ENCODE peak calls at places on chromosomes 11 and 22, in ten cellular contexts. One of them, this sample, is unnamed.

GRCh38 chr11:69512136-69512535 is 30.7 kb downstream of the LINC01488 start:
- DNase-seq in brain microvascular endothelial cell: no peak
- DNase-seq in mucosa of descending colon: no peak
- DNase-seq in dorsolateral prefrontal cortex: no peak
- DNase-seq in cardiac fibroblast: no peak
- DNase-seq in AG04450: no peak
- DNase-seq in GM13977: no peak
- DNase-seq in heart left ventricle: no peak
- DNase-seq in breast epithelium: no peak
- DNase-seq in fibroblast of pulmonary artery: no peak
- DNase-seq in this sample: no peak

GRCh38 chr11:36509265-36509664 is 807 bp downstream of the TRAF6 start:
- DNase-seq in fibroblast of pulmonary artery: peak
- DNase-seq in GM13977: no peak
- DNase-seq in dorsolateral prefrontal cortex: no peak
- DNase-seq in mucosa of descending colon: no peak
- DNase-seq in brain microvascular endothelial cell: peak
- DNase-seq in breast epithelium: no peak
- DNase-seq in heart left ventricle: no peak
- DNase-seq in AG04450: no peak
- DNase-seq in cardiac fibroblast: peak
- DNase-seq in this sample: no peak

GRCh38 chr22:20393705-20394476 is at the start of gene ZNF74:
- DNase-seq in fibroblast of pulmonary artery: peak
- DNase-seq in GM13977: peak
- DNase-seq in mucosa of descending colon: peak
- DNase-seq in heart left ventricle: peak
- DNase-seq in breast epithelium: peak
- DNase-seq in brain microvascular endothelial cell: peak
- DNase-seq in dorsolateral prefrontal cortex: peak
- DNase-seq in cardiac fibroblast: peak
- DNase-seq in AG04450: peak
- DNase-seq in this sample: peak

GRCh38 chr22:25564979-25565677 is 653 bp downstream of the GRK3 start:
- DNase-seq in GM13977: no peak
- DNase-seq in heart left ventricle: peak
- DNase-seq in AG04450: no peak
- DNase-seq in dorsolateral prefrontal cortex: no peak
- DNase-seq in fibroblast of pulmonary artery: no peak
- DNase-seq in mucosa of descending colon: peak
- DNase-seq in breast epithelium: peak
- DNase-seq in brain microvascular endothelial cell: no peak
- DNase-seq in cardiac fibroblast: peak
- DNase-seq in this sample: peak

GRCh38 chr22:43423046-43423445 is 11.2 kb downstream of the MPPED1 start:
- DNase-seq in breast epithelium: no peak
- DNase-seq in GM13977: no peak
- DNase-seq in cardiac fibroblast: no peak
- DNase-seq in AG04450: no peak
- DNase-seq in dorsolateral prefrontal cortex: no peak
- DNase-seq in brain microvascular endothelial cell: no peak
- DNase-seq in fibroblast of pulmonary artery: no peak
- DNase-seq in heart left ventricle: no peak
- DNase-seq in mucosa of descending colon: peak
- DNase-seq in this sample: no peak

GRCh38 chr11:10943968-10944367 is 86.1 kb upstream of the ZBED5 start:
- DNase-seq in GM13977: no peak
- DNase-seq in cardiac fibroblast: no peak
- DNase-seq in brain microvascular endothelial cell: peak
- DNase-seq in heart left ventricle: no peak
- DNase-seq in breast epithelium: no peak
- DNase-seq in dorsolateral prefrontal cortex: no peak
- DNase-seq in fibroblast of pulmonary artery: peak
- DNase-seq in mucosa of descending colon: no peak
- DNase-seq in AG04450: peak
- DNase-seq in this sample: no peak

GRCh38 chr11:60169264-60169915 is 13.5 kb downstream of the MS4A6A start:
- DNase-seq in AG04450: no peak
- DNase-seq in breast epithelium: no peak
- DNase-seq in dorsolateral prefrontal cortex: no peak
- DNase-seq in brain microvascular endothelial cell: peak
- DNase-seq in mucosa of descending colon: no peak
- DNase-seq in heart left ventricle: peak
- DNase-seq in cardiac fibroblast: peak
- DNase-seq in fibroblast of pulmonary artery: peak
- DNase-seq in GM13977: no peak
- DNase-seq in this sample: peak

GRCh38 chr11:67418476-67419281 is 3.2 kb downstream of the CARNS1 start:
- DNase-seq in cardiac fibroblast: no peak
- DNase-seq in mucosa of descending colon: no peak
- DNase-seq in brain microvascular endothelial cell: no peak
- DNase-seq in heart left ventricle: peak
- DNase-seq in fibroblast of pulmonary artery: no peak
- DNase-seq in breast epithelium: peak
- DNase-seq in dorsolateral prefrontal cortex: no peak
- DNase-seq in GM13977: no peak
- DNase-seq in AG04450: no peak
- DNase-seq in this sample: no peak

GRCh38 chr11:77085652-77086051 is 17.0 kb upstream of the OMP start:
- DNase-seq in mucosa of descending colon: peak
- DNase-seq in heart left ventricle: no peak
- DNase-seq in AG04450: no peak
- DNase-seq in brain microvascular endothelial cell: no peak
- DNase-seq in dorsolateral prefrontal cortex: peak
- DNase-seq in breast epithelium: no peak
- DNase-seq in cardiac fibroblast: no peak
- DNase-seq in GM13977: no peak
- DNase-seq in fibroblast of pulmonary artery: no peak
- DNase-seq in this sample: no peak

GRCh38 chr11:44223261-44223660 is 86.7 kb downstream of the ALX4 start:
- DNase-seq in cardiac fibroblast: peak
- DNase-seq in brain microvascular endothelial cell: peak
- DNase-seq in AG04450: no peak
- DNase-seq in dorsolateral prefrontal cortex: no peak
- DNase-seq in heart left ventricle: peak
- DNase-seq in GM13977: no peak
- DNase-seq in breast epithelium: no peak
- DNase-seq in fibroblast of pulmonary artery: peak
- DNase-seq in mucosa of descending colon: no peak
- DNase-seq in this sample: no peak

GRCh38 chr11:20595101-20595500 is 4.3 kb upstream of the SLC6A5 start:
- DNase-seq in dorsolateral prefrontal cortex: no peak
- DNase-seq in fibroblast of pulmonary artery: no peak
- DNase-seq in heart left ventricle: no peak
- DNase-seq in GM13977: no peak
- DNase-seq in brain microvascular endothelial cell: no peak
- DNase-seq in cardiac fibroblast: no peak
- DNase-seq in AG04450: no peak
- DNase-seq in mucosa of descending colon: no peak
- DNase-seq in breast epithelium: no peak
- DNase-seq in this sample: no peak

GRCh38 chr11:20589796-20590195 is 9.6 kb upstream of the SLC6A5 start:
- DNase-seq in GM13977: no peak
- DNase-seq in AG04450: no peak
- DNase-seq in brain microvascular endothelial cell: no peak
- DNase-seq in heart left ventricle: no peak
- DNase-seq in mucosa of descending colon: no peak
- DNase-seq in breast epithelium: no peak
- DNase-seq in fibroblast of pulmonary artery: no peak
- DNase-seq in cardiac fibroblast: no peak
- DNase-seq in dorsolateral prefrontal cortex: no peak
- DNase-seq in this sample: no peak

GRCh38 chr11:20596629-20597129 is 2.7 kb upstream of the SLC6A5 start:
- DNase-seq in brain microvascular endothelial cell: no peak
- DNase-seq in fibroblast of pulmonary artery: no peak
- DNase-seq in mucosa of descending colon: no peak
- DNase-seq in GM13977: peak
- DNase-seq in dorsolateral prefrontal cortex: no peak
- DNase-seq in cardiac fibroblast: no peak
- DNase-seq in breast epithelium: no peak
- DNase-seq in heart left ventricle: no peak
- DNase-seq in AG04450: no peak
- DNase-seq in this sample: no peak

GRCh38 chr11:20594274-20595061 is 4.9 kb upstream of the SLC6A5 start:
- DNase-seq in cardiac fibroblast: no peak
- DNase-seq in mucosa of descending colon: no peak
- DNase-seq in heart left ventricle: no peak
- DNase-seq in dorsolateral prefrontal cortex: no peak
- DNase-seq in breast epithelium: no peak
- DNase-seq in fibroblast of pulmonary artery: no peak
- DNase-seq in AG04450: no peak
- DNase-seq in GM13977: no peak
- DNase-seq in brain microvascular endothelial cell: no peak
- DNase-seq in this sample: no peak

DNA sequence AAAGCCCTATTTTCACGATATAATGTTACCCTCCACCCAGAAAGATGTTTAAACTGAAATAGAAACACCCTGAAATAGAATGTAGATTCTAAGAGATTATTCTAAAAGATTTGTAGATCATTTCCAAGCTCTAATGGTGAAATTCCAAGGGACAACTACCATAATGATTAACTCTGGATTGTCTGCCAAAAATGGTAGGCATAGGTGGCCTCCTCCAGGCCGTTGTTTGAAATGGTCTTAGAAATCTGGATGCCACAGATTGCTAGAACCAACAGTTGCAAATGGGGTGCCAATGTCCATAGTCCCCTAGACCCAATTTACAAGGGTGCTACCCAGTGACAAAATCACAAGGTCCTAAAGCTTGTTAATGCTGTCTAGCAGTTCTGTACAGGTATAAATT is 6.7 kb upstream of the SLC6A5 start:
- DNase-seq in dorsolateral prefrontal cortex: no peak
- DNase-seq in fibroblast of pulmonary artery: no peak
- DNase-seq in GM13977: no peak
- DNase-seq in mucosa of descending colon: no peak
- DNase-seq in AG04450: no peak
- DNase-seq in brain microvascular endothelial cell: no peak
- DNase-seq in heart left ventricle: no peak
- DNase-seq in breast epithelium: no peak
- DNase-seq in cardiac fibroblast: no peak
- DNase-seq in this sample: no peak
- TF ChIP-seq CTCF in dorsolateral prefrontal cortex: no peak
- TF ChIP-seq CTCF in fibroblast of pulmonary artery: no peak
- TF ChIP-seq CTCF in GM13977: no peak
- TF ChIP-seq CTCF in mucosa of descending colon: no peak
- TF ChIP-seq CTCF in AG04450: no peak
- TF ChIP-seq CTCF in brain microvascular endothelial cell: no peak
- TF ChIP-seq CTCF in heart left ventricle: no peak
- TF ChIP-seq CTCF in breast epithelium: no peak
- TF ChIP-seq CTCF in cardiac fibroblast: no peak
- TF ChIP-seq CTCF in this sample: no peak

DNA sequence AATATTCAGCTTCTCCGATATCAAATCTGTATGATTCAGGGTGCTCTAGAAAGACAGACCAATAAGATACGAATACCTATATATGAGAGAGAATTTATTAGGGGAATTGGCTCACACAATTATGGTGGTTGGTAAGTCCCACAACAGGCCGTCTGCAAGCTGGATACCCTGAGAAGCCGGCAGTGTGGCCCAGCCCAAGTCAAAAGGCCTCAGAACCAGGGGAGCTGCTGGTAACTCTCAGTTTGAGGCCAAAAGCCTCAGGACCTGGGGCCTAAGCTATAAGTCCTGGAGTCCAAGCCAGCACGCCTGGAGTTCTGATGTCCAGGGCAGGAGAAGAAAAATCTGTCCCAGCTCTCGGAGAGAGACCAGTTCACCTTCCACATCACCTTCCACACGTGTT is 318.7 kb downstream of the BRD1 start:
- DNase-seq in mucosa of descending colon: no peak
- DNase-seq in cardiac fibroblast: no peak
- DNase-seq in fibroblast of pulmonary artery: no peak
- DNase-seq in heart left ventricle: no peak
- DNase-seq in dorsolateral prefrontal cortex: no peak
- DNase-seq in brain microvascular endothelial cell: no peak
- DNase-seq in AG04450: no peak
- DNase-seq in breast epithelium: no peak
- DNase-seq in GM13977: no peak
- DNase-seq in this sample: no peak
- TF ChIP-seq CTCF in mucosa of descending colon: no peak
- TF ChIP-seq CTCF in cardiac fibroblast: no peak
- TF ChIP-seq CTCF in fibroblast of pulmonary artery: no peak
- TF ChIP-seq CTCF in heart left ventricle: no peak
- TF ChIP-seq CTCF in dorsolateral prefrontal cortex: no peak
- TF ChIP-seq CTCF in brain microvascular endothelial cell: no peak
- TF ChIP-seq CTCF in AG04450: no peak
- TF ChIP-seq CTCF in breast epithelium: no peak
- TF ChIP-seq CTCF in GM13977: no peak
- TF ChIP-seq CTCF in this sample: no peak

GRCh38 chr11:73257342-73258103 is 14.6 kb upstream of the P2RY6 start:
- DNase-seq in breast epithelium: peak
- DNase-seq in heart left ventricle: no peak
- DNase-seq in mucosa of descending colon: no peak
- DNase-seq in AG04450: peak
- DNase-seq in fibroblast of pulmonary artery: peak
- DNase-seq in brain microvascular endothelial cell: peak
- DNase-seq in cardiac fibroblast: peak
- DNase-seq in dorsolateral prefrontal cortex: no peak
- DNase-seq in GM13977: no peak
- DNase-seq in this sample: no peak

GRCh38 chr11:73249304-73249703 is 22.8 kb upstream of the P2RY6 start:
- DNase-seq in mucosa of descending colon: no peak
- DNase-seq in brain microvascular endothelial cell: no peak
- DNase-seq in AG04450: no peak
- DNase-seq in GM13977: no peak
- DNase-seq in heart left ventricle: no peak
- DNase-seq in dorsolateral prefrontal cortex: no peak
- DNase-seq in fibroblast of pulmonary artery: no peak
- DNase-seq in cardiac fibroblast: no peak
- DNase-seq in breast epithelium: no peak
- DNase-seq in this sample: no peak

GRCh38 chr11:73248526-73249185 is 23.5 kb upstream of the P2RY6 start:
- DNase-seq in AG04450: no peak
- DNase-seq in GM13977: no peak
- DNase-seq in mucosa of descending colon: no peak
- DNase-seq in fibroblast of pulmonary artery: no peak
- DNase-seq in breast epithelium: no peak
- DNase-seq in brain microvascular endothelial cell: no peak
- DNase-seq in dorsolateral prefrontal cortex: no peak
- DNase-seq in heart left ventricle: no peak
- DNase-seq in cardiac fibroblast: no peak
- DNase-seq in this sample: no peak

GRCh38 chr11:73249858-73250773 is 22.0 kb upstream of the P2RY6 start:
- DNase-seq in mucosa of descending colon: no peak
- DNase-seq in GM13977: no peak
- DNase-seq in brain microvascular endothelial cell: no peak
- DNase-seq in heart left ventricle: no peak
- DNase-seq in dorsolateral prefrontal cortex: no peak
- DNase-seq in breast epithelium: no peak
- DNase-seq in AG04450: no peak
- DNase-seq in cardiac fibroblast: no peak
- DNase-seq in fibroblast of pulmonary artery: peak
- DNase-seq in this sample: no peak

GRCh38 chr11:73252577-73253191 is 19.5 kb upstream of the P2RY6 start:
- DNase-seq in breast epithelium: no peak
- DNase-seq in GM13977: no peak
- DNase-seq in brain microvascular endothelial cell: no peak
- DNase-seq in AG04450: no peak
- DNase-seq in heart left ventricle: no peak
- DNase-seq in cardiac fibroblast: no peak
- DNase-seq in mucosa of descending colon: no peak
- DNase-seq in dorsolateral prefrontal cortex: no peak
- DNase-seq in fibroblast of pulmonary artery: no peak
- DNase-seq in this sample: no peak
- TF ChIP-seq CTCF in breast epithelium: no peak
- TF ChIP-seq CTCF in GM13977: no peak
- TF ChIP-seq CTCF in brain microvascular endothelial cell: peak
- TF ChIP-seq CTCF in AG04450: no peak
- TF ChIP-seq CTCF in heart left ventricle: no peak
- TF ChIP-seq CTCF in cardiac fibroblast: peak
- TF ChIP-seq CTCF in mucosa of descending colon: no peak
- TF ChIP-seq CTCF in dorsolateral prefrontal cortex: no peak
- TF ChIP-seq CTCF in fibroblast of pulmonary artery: no peak
- TF ChIP-seq CTCF in this sample: no peak

GRCh38 chr11:100525635-100526034 is 161.5 kb upstream of the ARHGAP42 start:
- DNase-seq in AG04450: no peak
- DNase-seq in dorsolateral prefrontal cortex: no peak
- DNase-seq in cardiac fibroblast: no peak
- DNase-seq in brain microvascular endothelial cell: no peak
- DNase-seq in fibroblast of pulmonary artery: no peak
- DNase-seq in GM13977: no peak
- DNase-seq in breast epithelium: no peak
- DNase-seq in mucosa of descending colon: no peak
- DNase-seq in heart left ventricle: no peak
- DNase-seq in this sample: no peak
- TF ChIP-seq CTCF in AG04450: peak
- TF ChIP-seq CTCF in dorsolateral prefrontal cortex: no peak
- TF ChIP-seq CTCF in cardiac fibroblast: peak
- TF ChIP-seq CTCF in brain microvascular endothelial cell: peak
- TF ChIP-seq CTCF in fibroblast of pulmonary artery: no peak
- TF ChIP-seq CTCF in GM13977: peak
- TF ChIP-seq CTCF in breast epithelium: no peak
- TF ChIP-seq CTCF in mucosa of descending colon: no peak
- TF ChIP-seq CTCF in heart left ventricle: no peak
- TF ChIP-seq CTCF in this sample: peak

This sample was measured in Calu3.